ENCODE peak calls at places on chromosomes 1 and 21, in nine cellular contexts. D is left lung; A is fibroblast of lung; G is colonic mucosa; S is naive thymus-derived CD4-positive, alpha-beta T cell; V is pancreas; O is psoas muscle; B is PC-9; W is left ventricle myocardium inferior. Y is an unnamed sample.

GRCh38 chr1:160284220-160284781 is 632 bp downstream of the PEX19 start:
- DNase-seq in S (no peak), W (no peak), V (no peak), G (peak; percentile 19), A (peak; percentile 71), B (peak; percentile 29), D (peak; percentile 50), O (no peak), Y (no peak)

GRCh38 chr21:33976082-33976979 is 60.7 kb upstream of the ATP5PO start:
- DNase-seq in S (peak; percentile 23), A (peak; percentile 99), B (peak; percentile 18), W (peak; percentile 37), V (no peak), D (peak; percentile 48), O (no peak), G (peak; percentile 7), Y (peak; percentile 35)

GRCh38 chr1:19413999-19414398 is 71.3 kb downstream of the CAPZB start:
- DNase-seq in A (no peak), B (no peak), G (no peak), D (no peak), O (no peak), W (no peak), V (no peak), S (no peak), Y (no peak)

GRCh38 chr1:174161813-174162212 is 2.5 kb downstream of the RABGAP1L start:
- DNase-seq in V (no peak), S (no peak), G (no peak), D (no peak), A (no peak), B (no peak), O (no peak), W (no peak), Y (no peak)

GRCh38 chr1:49841767-49842166 is 182.0 kb downstream of the AGBL4 start:
- DNase-seq in G (no peak), A (no peak), B (no peak), W (no peak), V (peak; percentile 28), O (no peak), D (no peak), S (no peak), Y (no peak)

GRCh38 chr1:26961826-26962225 is 1.6 kb upstream of the KDF1 start:
- DNase-seq in W (no peak), V (peak; percentile 1), B (no peak), A (peak; percentile 87), D (no peak), G (no peak), O (no peak), S (no peak), Y (no peak)

GRCh38 chr1:161206411-161207140 is 4.4 kb downstream of the NDUFS2 start:
- DNase-seq in G (no peak), D (no peak), A (no peak), V (no peak), W (no peak), B (no peak), O (no peak), S (no peak), Y (no peak)

GRCh38 chr21:45164838-45165237 is 90.5 kb downstream of the ADARB1 start:
- DNase-seq in V (no peak), B (no peak), G (no peak), O (no peak), D (no peak), W (no peak), S (no peak), A (no peak), Y (no peak)

GRCh38 chr21:16587141-16587570 is 857.4 kb downstream of the USP25 start:
- DNase-seq in W (peak; percentile 53), G (peak; percentile 59), S (no peak), V (peak; percentile 76), A (peak; percentile 82), O (peak; percentile 76), B (peak; percentile 39), D (no peak), Y (peak; percentile 33)

GRCh38 chr1:21397813-21398188 is 42.1 kb upstream of the NBPF3 start:
- DNase-seq in B (no peak), A (peak; percentile 25), D (no peak), O (no peak), V (no peak), W (no peak), G (no peak), S (no peak), Y (no peak)

GRCh38 chr1:92831368-92831761 is 475 bp upstream of the RPL5 start:
- DNase-seq in G (no peak), B (no peak), A (no peak), O (no peak), V (no peak), D (no peak), S (no peak), W (no peak), Y (no peak)
- H3K4me3 ChIP-seq in G (no peak overlapping the region), B (peak overlapping the region; percentile 85), A (no peak overlapping the region), O (peak overlapping the region; percentile 97), V (no peak overlapping the region), D (no peak overlapping the region), S (peak overlapping the region; percentile 94), W (peak overlapping the region; percentile 96), Y (no peak overlapping the region)

GRCh38 chr1:3155056-3155805 is 86.2 kb downstream of the PRDM16 start:
- DNase-seq in G (no peak), D (no peak), B (no peak), A (no peak), W (no peak), S (no peak), O (no peak), V (no peak), Y (no peak)

GRCh38 chr1:3153197-3153596 is 84.2 kb downstream of the PRDM16 start:
- DNase-seq in W (no peak), O (no peak), V (no peak), D (no peak), B (no peak), G (no peak), A (no peak), S (no peak), Y (no peak)

GRCh38 chr1:3152143-3152542 is 83.1 kb downstream of the PRDM16 start:
- DNase-seq in D (no peak), G (no peak), O (no peak), V (no peak), B (no peak), W (no peak), A (no peak), S (no peak), Y (no peak)

GRCh38 chr1:3156936-3157335 is 87.9 kb downstream of the PRDM16 start:
- DNase-seq in D (no peak), V (no peak), O (no peak), S (no peak), A (no peak), B (no peak), W (no peak), G (no peak), Y (no peak)

DNA sequence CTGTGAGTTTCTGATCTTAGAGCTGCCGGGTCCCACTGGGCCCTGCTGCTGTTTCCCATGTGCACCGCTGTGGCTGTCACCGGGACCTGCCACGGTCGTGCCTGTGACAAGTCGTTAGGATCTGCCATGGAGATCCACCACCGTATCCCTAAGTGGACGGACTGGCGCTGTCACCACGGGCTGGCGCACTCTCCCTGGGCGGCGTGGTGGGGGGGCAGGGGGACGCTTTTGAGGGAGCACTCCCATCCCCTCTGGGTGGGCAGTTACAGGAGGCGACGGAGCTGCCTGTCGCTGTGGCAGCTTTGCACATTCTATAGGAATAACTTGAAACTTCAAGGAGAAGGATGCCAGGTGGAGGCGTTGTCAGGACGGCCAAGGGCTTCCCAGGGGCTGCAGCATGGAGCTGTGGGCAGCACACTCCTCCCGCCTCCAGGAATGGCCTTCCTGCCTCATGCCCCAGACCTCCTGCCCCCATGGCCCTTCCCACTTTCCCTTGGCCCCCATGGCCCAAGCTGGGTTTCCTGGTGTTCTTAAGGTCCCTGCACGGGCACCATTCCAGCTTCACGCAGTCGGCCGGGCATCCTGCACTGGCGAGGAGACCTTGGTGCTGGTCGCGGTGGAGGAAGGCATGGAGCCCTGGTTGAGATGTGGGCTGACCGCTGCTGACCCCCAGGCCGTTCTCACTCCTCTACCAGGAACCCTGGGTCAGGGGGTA is 85.2 kb downstream of the PRDM16 start:
- DNase-seq in O (no peak), G (no peak), W (no peak), A (no peak), D (no peak), V (no peak), B (no peak), S (no peak), Y (no peak)
- H3K9me3 ChIP-seq in O (no peaks in the 10 kb centered on the region), G (no peaks in the 10 kb centered on the region), W (no peaks in the 10 kb centered on the region), A (no peaks in the 10 kb centered on the region), D (no peaks in the 10 kb centered on the region), V (no peaks in the 10 kb centered on the region), B (no peaks in the 10 kb centered on the region), S (no peaks in the 10 kb centered on the region), Y (no peaks in the 10 kb centered on the region)

DNA sequence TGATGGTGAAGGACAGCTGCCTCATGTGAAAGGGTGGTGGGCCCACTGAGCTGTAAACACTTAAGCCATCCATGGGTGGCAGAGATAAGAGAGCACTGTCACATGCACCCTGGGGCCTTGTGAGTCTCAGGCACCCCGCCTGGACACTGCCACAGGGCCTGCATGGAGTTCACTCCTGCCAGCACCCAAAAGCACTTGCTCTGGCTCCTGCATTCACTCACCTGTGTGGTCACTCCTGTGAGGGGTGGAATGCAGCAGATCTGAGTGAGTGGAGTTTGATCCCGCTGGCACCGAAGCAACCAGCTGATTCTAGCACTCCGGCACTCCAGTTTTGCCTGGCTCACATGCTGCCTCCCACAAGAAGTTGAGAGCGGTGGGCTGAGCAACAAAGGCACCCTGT is 1142.1 kb upstream of the PRMT6 start:
- DNase-seq in A (no peak), B (no peak), O (no peak), S (no peak), V (no peak), D (no peak), G (no peak), W (no peak), Y (no peak)
- H3K4me3 ChIP-seq in A (no peak overlapping the region), B (no peak overlapping the region), O (no peak overlapping the region), S (no peak overlapping the region), V (no peak overlapping the region), D (no peak overlapping the region), G (no peak overlapping the region), W (no peak overlapping the region), Y (no peak overlapping the region)

DNA sequence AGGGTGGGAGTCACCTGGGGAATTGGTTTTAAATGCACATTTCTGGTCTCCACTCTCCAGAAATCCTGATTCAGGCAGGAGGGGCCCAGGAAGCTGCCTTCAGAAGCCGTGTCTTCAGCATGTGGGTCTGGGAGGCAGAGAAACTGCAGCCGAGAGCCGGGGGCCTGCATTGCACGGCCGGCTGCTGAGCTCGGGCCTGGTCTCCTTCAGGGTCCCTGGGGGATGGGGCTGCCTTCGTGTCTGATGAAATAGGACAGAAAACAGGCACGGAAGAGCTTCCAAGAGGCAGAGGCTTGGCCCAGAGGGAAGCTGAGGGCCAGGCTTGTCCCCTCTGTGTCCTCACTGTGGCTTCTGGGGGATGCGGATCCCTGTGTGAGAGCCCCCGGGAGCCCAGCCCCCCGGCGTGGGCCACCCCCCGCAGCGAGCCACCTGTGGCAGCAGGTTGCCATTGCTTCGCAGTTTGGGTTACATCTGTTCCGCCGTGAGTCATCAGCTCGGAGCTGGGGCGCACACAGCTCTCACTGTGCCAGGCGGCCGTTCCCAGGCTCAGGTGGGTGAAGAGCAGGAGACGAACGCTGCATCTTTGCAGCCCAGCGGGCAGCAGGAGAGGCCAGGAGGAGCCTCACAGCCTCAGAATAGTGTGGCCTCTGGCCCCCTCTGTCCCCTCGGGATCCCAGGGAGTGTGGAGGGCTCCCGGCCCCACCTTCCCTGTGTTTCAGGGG is 72.4 kb downstream of the AJAP1 start:
- DNase-seq in W (no peak), B (no peak), A (no peak), O (no peak), D (no peak), G (no peak), S (no peak), V (no peak), Y (no peak)
- H3K9me3 ChIP-seq in W (no peaks in the 10 kb centered on the region), B (no peaks in the 10 kb centered on the region), A (no peaks in the 10 kb centered on the region), O (no peaks in the 10 kb centered on the region), D (no peaks in the 10 kb centered on the region), G (no peaks in the 10 kb centered on the region), S (no peaks in the 10 kb centered on the region), V (no peaks in the 10 kb centered on the region), Y (no peaks in the 10 kb centered on the region)

Y was measured in heart right ventricle.